ENCODE peak calls at places on chromosome 4, in eight cellular contexts. V is HFF-Myc; E is erythroblast; R is NCI-H146; F is small intestine; T is activated CD4-positive, CD25-positive, alpha-beta regulatory T cell; B is T follicular helper cell; S is NCI-H524. O is an unnamed sample.

GRCh38 chr4:1383728-1384591 is 22.3 kb downstream of the NKX1-1 start:
- DNase-seq in V (no peak), E (no peak), R (no peak), F (no peak), T (no peak), B (no peak), S (no peak), O (no peak)

GRCh38 chr4:153651041-153651960 is 32.8 kb upstream of the TLR2 start:
- DNase-seq in V (no peak), E (no peak), R (no peak), F (peak), T (peak), B (peak), S (no peak), O (peak)

GRCh38 chr4:11367371-11367770 is 61.3 kb downstream of the HS3ST1 start:
- DNase-seq in V (no peak), E (no peak), R (peak), F (peak), T (no peak), B (no peak), S (no peak), O (no peak)

GRCh38 chr4:7009591-7009990 is 33.6 kb upstream of the TADA2B start:
- DNase-seq in V (no peak), E (no peak), R (no peak), F (no peak), T (no peak), B (no peak), S (no peak), O (no peak)

GRCh38 chr4:7395635-7396034 is 39.1 kb downstream of the PSAPL1 start:
- DNase-seq in V (no peak), E (no peak), R (no peak), F (no peak), T (no peak), B (no peak), S (peak), O (no peak)

GRCh38 chr4:35793045-35793722 is 451.1 kb downstream of the ARAP2 start:
- DNase-seq in V (no peak), E (no peak), R (no peak), F (no peak), T (no peak), B (no peak), S (no peak), O (no peak)

GRCh38 chr4:108586778-108587177 is 33.6 kb upstream of the RPL34 start:
- DNase-seq in V (no peak), E (no peak), R (no peak), F (no peak), T (no peak), B (no peak), S (no peak), O (no peak)

GRCh38 chr4:56757821-56758400 is 63.6 kb downstream of the SPINK2 start:
- DNase-seq in V (peak), E (no peak), R (no peak), F (peak), T (peak), B (peak), S (no peak), O (peak)

GRCh38 chr4:123877561-123877960 is 481.0 kb downstream of the SPRY1 start:
- DNase-seq in V (no peak), E (no peak), R (no peak), F (no peak), T (no peak), B (no peak), S (no peak), O (no peak)

GRCh38 chr4:26161030-26161824 is 159.6 kb upstream of the RBPJ start:
- DNase-seq in V (no peak), E (no peak), R (no peak), F (no peak), T (no peak), B (no peak), S (peak), O (no peak)

GRCh38 chr4:41507292-41507933 is 30.5 kb upstream of the LIMCH1 start:
- DNase-seq in V (no peak), E (no peak), R (no peak), F (no peak), T (no peak), B (no peak), S (no peak), O (no peak)

GRCh38 chr4:157687971-157688370 is 467.4 kb downstream of the GRIA2 start:
- DNase-seq in V (no peak), E (no peak), R (no peak), F (no peak), T (no peak), B (no peak), S (no peak), O (no peak)

GRCh38 chr4:143514432-143514831 is 930 bp downstream of the SMARCA5 start:
- DNase-seq in V (no peak), E (peak), R (peak), F (peak), T (no peak), B (peak), S (peak), O (no peak)

GRCh38 chr4:187069398-187069797 is 345.7 kb upstream of the FAT1 start:
- DNase-seq in V (no peak), E (no peak), R (no peak), F (no peak), T (no peak), B (no peak), S (no peak), O (no peak)

GRCh38 chr4:89765966-89766365 is 71.0 kb downstream of the SNCA start:
- DNase-seq in V (peak), E (no peak), R (no peak), F (no peak), T (no peak), B (no peak), S (no peak), O (no peak)

GRCh38 chr4:8768357-8768999 is 103.2 kb downstream of the HMX1 start:
- DNase-seq in V (no peak), E (no peak), R (no peak), F (no peak), T (no peak), B (no peak), S (no peak), O (no peak)

GRCh38 chr4:142435599-142436235 is 410.4 kb downstream of the INPP4B start:
- DNase-seq in V (no peak), E (no peak), R (no peak), F (no peak), T (no peak), B (no peak), S (peak), O (no peak)

GRCh38 chr4:15913631-15913970 is 24.9 kb downstream of the FGFBP1 start:
- DNase-seq in V (peak), E (no peak), R (no peak), F (peak), T (no peak), B (no peak), S (no peak), O (no peak)

GRCh38 chr4:128068927-128069326 is 7.8 kb downstream of the LARP1B start:
- DNase-seq in V (no peak), E (peak), R (no peak), F (peak), T (no peak), B (no peak), S (no peak), O (no peak)

GRCh38 chr4:165874799-165875371 is 1.8 kb downstream of the TLL1 start:
- DNase-seq in V (no peak), E (no peak), R (peak), F (peak), T (no peak), B (no peak), S (no peak), O (no peak)